ENCODE peak calls at places on chromosomes 12 and 14, in ten cellular contexts. G, L, M, W, I, J, K, N, Y and A are unnamed samples.

GRCh38 chr14:65824285-65824977 is 411.9 kb downstream of the FUT8 start:
- DNase-seq in G (no peak), L (peak; percentile 65), M (peak; percentile 64), W (peak; percentile 66), I (peak; percentile 82), J (peak; percentile 79), K (peak; percentile 78), N (peak; percentile 15), Y (peak; percentile 54), A (peak; percentile 66)

GRCh38 chr14:22878271-22879246 is 4.5 kb upstream of the REM2 start:
- DNase-seq in G (no peak), L (no peak), M (no peak), W (no peak), I (no peak), J (no peak), K (no peak), N (no peak), Y (no peak), A (no peak)

GRCh38 chr14:23404331-23404900 is 3.7 kb downstream of the MYH6 start:
- DNase-seq in G (no peak), L (no peak), M (no peak), W (no peak), I (no peak), J (no peak), K (no peak), N (no peak), Y (no peak), A (no peak)

GRCh38 chr14:105287249-105288102 is 13.3 kb downstream of the BRF1 start:
- DNase-seq in G (no peak), L (no peak), M (no peak), W (no peak), I (no peak), J (no peak), K (no peak), N (no peak), Y (no peak), A (peak; percentile 36)

GRCh38 chr12:117727301-117727700 is 241.5 kb downstream of the KSR2 start:
- DNase-seq in G (no peak), L (no peak), M (no peak), W (no peak), I (no peak), J (no peak), K (no peak), N (no peak), Y (no peak), A (no peak)

GRCh38 chr12:28507867-28508266 is 317.6 kb downstream of the CCDC91 start:
- DNase-seq in G (no peak), L (no peak), M (no peak), W (no peak), I (no peak), J (no peak), K (no peak), N (no peak), Y (no peak), A (no peak)

GRCh38 chr12:130162771-130163460 is 652 bp downstream of the FZD10 start:
- DNase-seq in G (no peak), L (no peak), M (no peak), W (no peak), I (no peak), J (no peak), K (no peak), N (no peak), Y (no peak), A (no peak)

GRCh38 chr12:48779869-48780268 is 9.0 kb downstream of the ADCY6 start:
- DNase-seq in G (no peak), L (no peak), M (no peak), W (no peak), I (no peak), J (no peak), K (no peak), N (no peak), Y (no peak), A (no peak)

GRCh38 chr14:71491925-71492324 is 440.3 kb upstream of the RGS6 start:
- DNase-seq in G (no peak), L (no peak), M (no peak), W (no peak), I (no peak), J (peak; percentile 60), K (no peak), N (no peak), Y (no peak), A (no peak)

GRCh38 chr12:86513206-86513605 is 257.0 kb upstream of the MGAT4C start:
- DNase-seq in G (no peak), L (no peak), M (no peak), W (no peak), I (no peak), J (no peak), K (no peak), N (no peak), Y (no peak), A (no peak)

GRCh38 chr12:49092086-49092815 is 2.4 kb downstream of the DHH start:
- DNase-seq in G (peak; percentile 51), L (peak; percentile 58), M (peak; percentile 70), W (no peak), I (peak; percentile 73), J (peak; percentile 73), K (peak; percentile 80), N (no peak), Y (peak; percentile 57), A (peak; percentile 76)

GRCh38 chr12:25924535-25925001 is 33.9 kb upstream of the RASSF8 start:
- DNase-seq in G (no peak), L (peak; percentile 22), M (no peak), W (no peak), I (no peak), J (no peak), K (no peak), N (peak; percentile 85), Y (peak; percentile 57), A (no peak)

GRCh38 chr12:80593766-80594165 is 113.7 kb upstream of the MYF6 start:
- DNase-seq in G (no peak), L (no peak), M (no peak), W (no peak), I (no peak), J (peak; percentile 50), K (no peak), N (peak; percentile 35), Y (no peak), A (no peak)

GRCh38 chr12:29662737-29663323 is 120.9 kb downstream of the TMTC1 start:
- DNase-seq in G (no peak), L (no peak), M (no peak), W (no peak), I (no peak), J (no peak), K (no peak), N (no peak), Y (no peak), A (no peak)

GRCh38 chr14:46034305-46034704 is 617.3 kb downstream of the RPL10L start:
- DNase-seq in G (no peak), L (no peak), M (no peak), W (no peak), I (no peak), J (no peak), K (no peak), N (no peak), Y (no peak), A (peak; percentile 31)

GRCh38 chr14:63713765-63714164 is 14.1 kb downstream of the SGPP1 start:
- DNase-seq in G (no peak), L (no peak), M (no peak), W (no peak), I (no peak), J (peak; percentile 70), K (no peak), N (no peak), Y (peak; percentile 54), A (no peak)

GRCh38 chr12:51949342-51950030 is 2.0 kb upstream of the ACVR1B start:
- DNase-seq in G (no peak), L (no peak), M (no peak), W (no peak), I (no peak), J (peak; percentile 33), K (no peak), N (no peak), Y (no peak), A (peak; percentile 42)

GRCh38 chr14:89792489-89793366 is 161.8 kb downstream of the EFCAB11 start:
- DNase-seq in G (no peak), L (no peak), M (no peak), W (no peak), I (no peak), J (peak; percentile 30), K (no peak), N (no peak), Y (no peak), A (no peak)

GRCh38 chr14:73634333-73634833 is 10.4 kb upstream of the DNAL1 start:
- DNase-seq in G (peak; percentile 64), L (no peak), M (no peak), W (no peak), I (no peak), J (peak; percentile 22), K (peak; percentile 9), N (no peak), Y (no peak), A (peak; percentile 34)

GRCh38 chr12:114662512-114663177 is 21.3 kb downstream of the TBX3 start:
- DNase-seq in G (no peak), L (no peak), M (peak; percentile 67), W (peak; percentile 94), I (peak; percentile 72), J (peak; percentile 81), K (peak; percentile 85), N (peak; percentile 66), Y (peak; percentile 82), A (peak; percentile 68)

GRCh38 chr12:49673446-49674317 is 33.5 kb downstream of the FMNL3 start:
- DNase-seq in G (no peak), L (no peak), M (no peak), W (no peak), I (no peak), J (peak; percentile 97), K (no peak), N (no peak), Y (no peak), A (peak; percentile 49)